ENCODE peak calls at places on chromosome 10, in five cellular contexts. One of them, this sample, is unnamed.

GRCh38 chr10:129952771-129953489 is 11.1 kb downstream of the EBF3 start:
- DNase-seq in stimulated activated CD8-positive, alpha-beta memory T cell treated with anti-CD3 and anti-CD28 coated beads, Interleukin-15, amount 100 ng/mL, for 48 hours: no peak
- DNase-seq in stimulated activated naive B cell treated with anti-CD40 and anti-IgM and Interleukin-4, amounts not matched to agents 10 μg/mL and 1 μg/mL and 100 μg/mL, for 72 hours: no peak
- DNase-seq in EL: no peak
- DNase-seq in B cell: no peak
- DNase-seq in this sample: no peak

GRCh38 chr10:79488303-79488702 is 24.0 kb upstream of the EIF5AL1 start:
- DNase-seq in B cell: no peak
- DNase-seq in EL: peak
- DNase-seq in stimulated activated CD8-positive, alpha-beta memory T cell treated with anti-CD3 and anti-CD28 coated beads, Interleukin-15, amount 100 ng/mL, for 48 hours: no peak
- DNase-seq in stimulated activated naive B cell treated with anti-CD40 and anti-IgM and Interleukin-4, amounts not matched to agents 10 μg/mL and 1 μg/mL and 100 μg/mL, for 72 hours: no peak
- DNase-seq in this sample: peak

GRCh38 chr10:118823256-118823907 is 68.6 kb upstream of the CACUL1 start:
- DNase-seq in stimulated activated naive B cell treated with anti-CD40 and anti-IgM and Interleukin-4, amounts not matched to agents 10 μg/mL and 1 μg/mL and 100 μg/mL, for 72 hours: no peak
- DNase-seq in stimulated activated CD8-positive, alpha-beta memory T cell treated with anti-CD3 and anti-CD28 coated beads, Interleukin-15, amount 100 ng/mL, for 48 hours: no peak
- DNase-seq in EL: no peak
- DNase-seq in B cell: no peak
- DNase-seq in this sample: no peak

GRCh38 chr10:95264227-95265051 is 26.4 kb downstream of the PDLIM1 start:
- DNase-seq in EL: no peak
- DNase-seq in B cell: no peak
- DNase-seq in stimulated activated CD8-positive, alpha-beta memory T cell treated with anti-CD3 and anti-CD28 coated beads, Interleukin-15, amount 100 ng/mL, for 48 hours: no peak
- DNase-seq in stimulated activated naive B cell treated with anti-CD40 and anti-IgM and Interleukin-4, amounts not matched to agents 10 μg/mL and 1 μg/mL and 100 μg/mL, for 72 hours: no peak
- DNase-seq in this sample: no peak

GRCh38 chr10:117198088-117198487 is 799 bp downstream of the KCNK18 start:
- DNase-seq in stimulated activated naive B cell treated with anti-CD40 and anti-IgM and Interleukin-4, amounts not matched to agents 10 μg/mL and 1 μg/mL and 100 μg/mL, for 72 hours: no peak
- DNase-seq in stimulated activated CD8-positive, alpha-beta memory T cell treated with anti-CD3 and anti-CD28 coated beads, Interleukin-15, amount 100 ng/mL, for 48 hours: no peak
- DNase-seq in B cell: no peak
- DNase-seq in EL: no peak
- DNase-seq in this sample: no peak

GRCh38 chr10:110076559-110077318 is 69.0 kb downstream of the ADD3 start:
- DNase-seq in stimulated activated naive B cell treated with anti-CD40 and anti-IgM and Interleukin-4, amounts not matched to agents 10 μg/mL and 1 μg/mL and 100 μg/mL, for 72 hours: no peak
- DNase-seq in EL: peak
- DNase-seq in B cell: peak
- DNase-seq in stimulated activated CD8-positive, alpha-beta memory T cell treated with anti-CD3 and anti-CD28 coated beads, Interleukin-15, amount 100 ng/mL, for 48 hours: no peak
- DNase-seq in this sample: peak

GRCh38 chr10:33314788-33315561 is 19.5 kb downstream of the NRP1 start:
- DNase-seq in B cell: no peak
- DNase-seq in stimulated activated CD8-positive, alpha-beta memory T cell treated with anti-CD3 and anti-CD28 coated beads, Interleukin-15, amount 100 ng/mL, for 48 hours: no peak
- DNase-seq in stimulated activated naive B cell treated with anti-CD40 and anti-IgM and Interleukin-4, amounts not matched to agents 10 μg/mL and 1 μg/mL and 100 μg/mL, for 72 hours: no peak
- DNase-seq in EL: no peak
- DNase-seq in this sample: peak

GRCh38 chr10:43815486-43815885 is 166.8 kb upstream of the ZNF32 start:
- DNase-seq in stimulated activated naive B cell treated with anti-CD40 and anti-IgM and Interleukin-4, amounts not matched to agents 10 μg/mL and 1 μg/mL and 100 μg/mL, for 72 hours: no peak
- DNase-seq in EL: no peak
- DNase-seq in stimulated activated CD8-positive, alpha-beta memory T cell treated with anti-CD3 and anti-CD28 coated beads, Interleukin-15, amount 100 ng/mL, for 48 hours: no peak
- DNase-seq in B cell: no peak
- DNase-seq in this sample: no peak

GRCh38 chr10:63976538-63976937 is 455.3 kb downstream of the REEP3 start:
- DNase-seq in EL: peak
- DNase-seq in stimulated activated naive B cell treated with anti-CD40 and anti-IgM and Interleukin-4, amounts not matched to agents 10 μg/mL and 1 μg/mL and 100 μg/mL, for 72 hours: peak
- DNase-seq in stimulated activated CD8-positive, alpha-beta memory T cell treated with anti-CD3 and anti-CD28 coated beads, Interleukin-15, amount 100 ng/mL, for 48 hours: no peak
- DNase-seq in B cell: peak
- DNase-seq in this sample: peak

GRCh38 chr10:104259999-104260774 is 5.5 kb downstream of the GSTO1 start:
- DNase-seq in EL: peak
- DNase-seq in B cell: no peak
- DNase-seq in stimulated activated naive B cell treated with anti-CD40 and anti-IgM and Interleukin-4, amounts not matched to agents 10 μg/mL and 1 μg/mL and 100 μg/mL, for 72 hours: no peak
- DNase-seq in stimulated activated CD8-positive, alpha-beta memory T cell treated with anti-CD3 and anti-CD28 coated beads, Interleukin-15, amount 100 ng/mL, for 48 hours: no peak
- DNase-seq in this sample: peak

GRCh38 chr10:89591796-89592271 is 53.2 kb downstream of the PANK1 start:
- DNase-seq in EL: peak
- DNase-seq in stimulated activated naive B cell treated with anti-CD40 and anti-IgM and Interleukin-4, amounts not matched to agents 10 μg/mL and 1 μg/mL and 100 μg/mL, for 72 hours: no peak
- DNase-seq in stimulated activated CD8-positive, alpha-beta memory T cell treated with anti-CD3 and anti-CD28 coated beads, Interleukin-15, amount 100 ng/mL, for 48 hours: no peak
- DNase-seq in B cell: no peak
- DNase-seq in this sample: no peak

GRCh38 chr10:14253711-14254110 is 77.0 kb downstream of the FRMD4A start:
- DNase-seq in stimulated activated naive B cell treated with anti-CD40 and anti-IgM and Interleukin-4, amounts not matched to agents 10 μg/mL and 1 μg/mL and 100 μg/mL, for 72 hours: no peak
- DNase-seq in B cell: no peak
- DNase-seq in stimulated activated CD8-positive, alpha-beta memory T cell treated with anti-CD3 and anti-CD28 coated beads, Interleukin-15, amount 100 ng/mL, for 48 hours: no peak
- DNase-seq in EL: no peak
- DNase-seq in this sample: no peak

GRCh38 chr10:5948999-5949759 is 28.2 kb downstream of the IL15RA start:
- DNase-seq in stimulated activated CD8-positive, alpha-beta memory T cell treated with anti-CD3 and anti-CD28 coated beads, Interleukin-15, amount 100 ng/mL, for 48 hours: no peak
- DNase-seq in EL: peak
- DNase-seq in stimulated activated naive B cell treated with anti-CD40 and anti-IgM and Interleukin-4, amounts not matched to agents 10 μg/mL and 1 μg/mL and 100 μg/mL, for 72 hours: no peak
- DNase-seq in B cell: peak
- DNase-seq in this sample: peak

GRCh38 chr10:12605580-12606405 is 256.4 kb downstream of the CAMK1D start:
- DNase-seq in EL: peak
- DNase-seq in stimulated activated naive B cell treated with anti-CD40 and anti-IgM and Interleukin-4, amounts not matched to agents 10 μg/mL and 1 μg/mL and 100 μg/mL, for 72 hours: peak
- DNase-seq in B cell: peak
- DNase-seq in stimulated activated CD8-positive, alpha-beta memory T cell treated with anti-CD3 and anti-CD28 coated beads, Interleukin-15, amount 100 ng/mL, for 48 hours: peak
- DNase-seq in this sample: no peak